ENCODE peak calls at places on chromosomes 3 and 15, in eight cellular contexts. One of them, this sample, is unnamed.
A peak's percentile ranks its signal among the peaks of the same experiment; 100 is the strongest.

GRCh38 chr3:128597900-128598299 is 52.7 kb downstream of the RPN1 start:
- DNase-seq in anterior cingulate cortex: no peak
- DNase-seq in DMS53: no peak
- DNase-seq in KG1: no peak
- DNase-seq in stimulated activated CD4-positive, alpha-beta T cell treated with anti-CD3 and anti-CD28 coated beads, Interleukin-1b, Interleukin-23, amount 100 ng/mL, for 24 hours: no peak
- DNase-seq in neural progenitor cell: no peak
- DNase-seq in RPMI8226: no peak
- DNase-seq in hypothalamus: no peak
- DNase-seq in this sample: no peak

GRCh38 chr3:122966045-122966444 is 61.5 kb downstream of the SEMA5B start:
- DNase-seq in anterior cingulate cortex: no peak
- DNase-seq in DMS53: no peak
- DNase-seq in KG1: no peak
- DNase-seq in stimulated activated CD4-positive, alpha-beta T cell treated with anti-CD3 and anti-CD28 coated beads, Interleukin-1b, Interleukin-23, amount 100 ng/mL, for 24 hours: no peak
- DNase-seq in neural progenitor cell: no peak
- DNase-seq in RPMI8226: no peak
- DNase-seq in hypothalamus: no peak
- DNase-seq in this sample: no peak

GRCh38 chr15:59237854-59238252 is 31.2 kb downstream of the LDHAL6B start:
- DNase-seq in anterior cingulate cortex: no peak
- DNase-seq in DMS53: no peak
- DNase-seq in KG1: no peak
- DNase-seq in stimulated activated CD4-positive, alpha-beta T cell treated with anti-CD3 and anti-CD28 coated beads, Interleukin-1b, Interleukin-23, amount 100 ng/mL, for 24 hours: no peak
- DNase-seq in neural progenitor cell: no peak
- DNase-seq in RPMI8226: no peak
- DNase-seq in hypothalamus: no peak
- DNase-seq in this sample: peak; percentile 48

GRCh38 chr15:85762039-85762755 is 32.5 kb downstream of the KLHL25 start:
- DNase-seq in anterior cingulate cortex: no peak
- DNase-seq in DMS53: no peak
- DNase-seq in KG1: no peak
- DNase-seq in stimulated activated CD4-positive, alpha-beta T cell treated with anti-CD3 and anti-CD28 coated beads, Interleukin-1b, Interleukin-23, amount 100 ng/mL, for 24 hours: no peak
- DNase-seq in neural progenitor cell: no peak
- DNase-seq in RPMI8226: no peak
- DNase-seq in hypothalamus: no peak
- DNase-seq in this sample: no peak

GRCh38 chr15:23642413-23643044 is 5.1 kb downstream of the MAGEL2 start:
- DNase-seq in anterior cingulate cortex: no peak
- DNase-seq in DMS53: peak; percentile 75
- DNase-seq in KG1: peak; percentile 6
- DNase-seq in stimulated activated CD4-positive, alpha-beta T cell treated with anti-CD3 and anti-CD28 coated beads, Interleukin-1b, Interleukin-23, amount 100 ng/mL, for 24 hours: peak; percentile 12
- DNase-seq in neural progenitor cell: peak; percentile 73
- DNase-seq in RPMI8226: peak; percentile 58
- DNase-seq in hypothalamus: no peak
- DNase-seq in this sample: peak; percentile 64

GRCh38 chr15:43796566-43796965 is 3.5 kb downstream of the SERINC4 start:
- DNase-seq in anterior cingulate cortex: no peak
- DNase-seq in DMS53: no peak
- DNase-seq in KG1: no peak
- DNase-seq in stimulated activated CD4-positive, alpha-beta T cell treated with anti-CD3 and anti-CD28 coated beads, Interleukin-1b, Interleukin-23, amount 100 ng/mL, for 24 hours: no peak
- DNase-seq in neural progenitor cell: no peak
- DNase-seq in RPMI8226: no peak
- DNase-seq in hypothalamus: no peak
- DNase-seq in this sample: no peak

GRCh38 chr3:13504161-13504831 is 24.2 kb downstream of the HDAC11 start:
- DNase-seq in anterior cingulate cortex: no peak
- DNase-seq in DMS53: no peak
- DNase-seq in KG1: no peak
- DNase-seq in stimulated activated CD4-positive, alpha-beta T cell treated with anti-CD3 and anti-CD28 coated beads, Interleukin-1b, Interleukin-23, amount 100 ng/mL, for 24 hours: no peak
- DNase-seq in neural progenitor cell: no peak
- DNase-seq in RPMI8226: no peak
- DNase-seq in hypothalamus: no peak
- DNase-seq in this sample: no peak

GRCh38 chr3:72185549-72186484 is 400.9 kb upstream of the PROK2 start:
- DNase-seq in anterior cingulate cortex: no peak
- DNase-seq in DMS53: no peak
- DNase-seq in KG1: no peak
- DNase-seq in stimulated activated CD4-positive, alpha-beta T cell treated with anti-CD3 and anti-CD28 coated beads, Interleukin-1b, Interleukin-23, amount 100 ng/mL, for 24 hours: no peak
- DNase-seq in neural progenitor cell: no peak
- DNase-seq in RPMI8226: no peak
- DNase-seq in hypothalamus: no peak
- DNase-seq in this sample: no peak

GRCh38 chr3:122074621-122075265 is 19.6 kb downstream of the CD86 start:
- DNase-seq in anterior cingulate cortex: no peak
- DNase-seq in DMS53: no peak
- DNase-seq in KG1: no peak
- DNase-seq in stimulated activated CD4-positive, alpha-beta T cell treated with anti-CD3 and anti-CD28 coated beads, Interleukin-1b, Interleukin-23, amount 100 ng/mL, for 24 hours: no peak
- DNase-seq in neural progenitor cell: no peak
- DNase-seq in RPMI8226: peak; percentile 42
- DNase-seq in hypothalamus: no peak
- DNase-seq in this sample: peak; percentile 66

GRCh38 chr3:13652728-13653127 is 103.8 kb downstream of the FBLN2 start:
- DNase-seq in anterior cingulate cortex: no peak
- DNase-seq in DMS53: no peak
- DNase-seq in KG1: no peak
- DNase-seq in stimulated activated CD4-positive, alpha-beta T cell treated with anti-CD3 and anti-CD28 coated beads, Interleukin-1b, Interleukin-23, amount 100 ng/mL, for 24 hours: no peak
- DNase-seq in neural progenitor cell: no peak
- DNase-seq in RPMI8226: no peak
- DNase-seq in hypothalamus: no peak
- DNase-seq in this sample: no peak

GRCh38 chr15:77633913-77634265 is 1.2 kb upstream of the LINGO1 start:
- DNase-seq in anterior cingulate cortex: no peak
- DNase-seq in DMS53: no peak
- DNase-seq in KG1: no peak
- DNase-seq in stimulated activated CD4-positive, alpha-beta T cell treated with anti-CD3 and anti-CD28 coated beads, Interleukin-1b, Interleukin-23, amount 100 ng/mL, for 24 hours: no peak
- DNase-seq in neural progenitor cell: peak; percentile 82
- DNase-seq in RPMI8226: no peak
- DNase-seq in hypothalamus: no peak
- DNase-seq in this sample: no peak

GRCh38 chr3:149628957-149629670 is 28.7 kb downstream of the WWTR1 start:
- DNase-seq in anterior cingulate cortex: no peak
- DNase-seq in DMS53: no peak
- DNase-seq in KG1: no peak
- DNase-seq in stimulated activated CD4-positive, alpha-beta T cell treated with anti-CD3 and anti-CD28 coated beads, Interleukin-1b, Interleukin-23, amount 100 ng/mL, for 24 hours: no peak
- DNase-seq in neural progenitor cell: no peak
- DNase-seq in RPMI8226: no peak
- DNase-seq in hypothalamus: no peak
- DNase-seq in this sample: no peak

GRCh38 chr3:194000712-194001111 is 135.2 kb upstream of the HES1 start:
- DNase-seq in anterior cingulate cortex: no peak
- DNase-seq in DMS53: no peak
- DNase-seq in KG1: no peak
- DNase-seq in stimulated activated CD4-positive, alpha-beta T cell treated with anti-CD3 and anti-CD28 coated beads, Interleukin-1b, Interleukin-23, amount 100 ng/mL, for 24 hours: no peak
- DNase-seq in neural progenitor cell: no peak
- DNase-seq in RPMI8226: no peak
- DNase-seq in hypothalamus: no peak
- DNase-seq in this sample: no peak

GRCh38 chr3:127566801-127567200 is 23.7 kb downstream of the TPRA1 start:
- DNase-seq in anterior cingulate cortex: no peak
- DNase-seq in DMS53: no peak
- DNase-seq in KG1: no peak
- DNase-seq in stimulated activated CD4-positive, alpha-beta T cell treated with anti-CD3 and anti-CD28 coated beads, Interleukin-1b, Interleukin-23, amount 100 ng/mL, for 24 hours: no peak
- DNase-seq in neural progenitor cell: peak; percentile 89
- DNase-seq in RPMI8226: no peak
- DNase-seq in hypothalamus: no peak
- DNase-seq in this sample: no peak

GRCh38 chr3:29186131-29186599 is 94.7 kb upstream of the RBMS3 start:
- DNase-seq in anterior cingulate cortex: no peak
- DNase-seq in DMS53: no peak
- DNase-seq in KG1: no peak
- DNase-seq in stimulated activated CD4-positive, alpha-beta T cell treated with anti-CD3 and anti-CD28 coated beads, Interleukin-1b, Interleukin-23, amount 100 ng/mL, for 24 hours: no peak
- DNase-seq in neural progenitor cell: no peak
- DNase-seq in RPMI8226: no peak
- DNase-seq in hypothalamus: no peak
- DNase-seq in this sample: no peak

GRCh38 chr3:25895443-25895842 is 105.6 kb downstream of the OXSM start:
- DNase-seq in anterior cingulate cortex: no peak
- DNase-seq in DMS53: no peak
- DNase-seq in KG1: no peak
- DNase-seq in stimulated activated CD4-positive, alpha-beta T cell treated with anti-CD3 and anti-CD28 coated beads, Interleukin-1b, Interleukin-23, amount 100 ng/mL, for 24 hours: no peak
- DNase-seq in neural progenitor cell: no peak
- DNase-seq in RPMI8226: no peak
- DNase-seq in hypothalamus: no peak
- DNase-seq in this sample: no peak

GRCh38 chr3:138509586-138509985 is 75.2 kb downstream of the ESYT3 start:
- DNase-seq in anterior cingulate cortex: no peak
- DNase-seq in DMS53: no peak
- DNase-seq in KG1: no peak
- DNase-seq in stimulated activated CD4-positive, alpha-beta T cell treated with anti-CD3 and anti-CD28 coated beads, Interleukin-1b, Interleukin-23, amount 100 ng/mL, for 24 hours: no peak
- DNase-seq in neural progenitor cell: no peak
- DNase-seq in RPMI8226: no peak
- DNase-seq in hypothalamus: no peak
- DNase-seq in this sample: no peak

GRCh38 chr3:113812854-113813253 is 25.7 kb upstream of the GRAMD1C start:
- DNase-seq in anterior cingulate cortex: no peak
- DNase-seq in DMS53: no peak
- DNase-seq in KG1: no peak
- DNase-seq in stimulated activated CD4-positive, alpha-beta T cell treated with anti-CD3 and anti-CD28 coated beads, Interleukin-1b, Interleukin-23, amount 100 ng/mL, for 24 hours: no peak
- DNase-seq in neural progenitor cell: no peak
- DNase-seq in RPMI8226: no peak
- DNase-seq in hypothalamus: no peak
- DNase-seq in this sample: no peak

GRCh38 chr15:66145242-66146182 is 108.0 kb downstream of the MEGF11 start:
- DNase-seq in anterior cingulate cortex: no peak
- DNase-seq in DMS53: peak; percentile 92
- DNase-seq in KG1: no peak
- DNase-seq in stimulated activated CD4-positive, alpha-beta T cell treated with anti-CD3 and anti-CD28 coated beads, Interleukin-1b, Interleukin-23, amount 100 ng/mL, for 24 hours: no peak
- DNase-seq in neural progenitor cell: no peak
- DNase-seq in RPMI8226: no peak
- DNase-seq in hypothalamus: no peak
- DNase-seq in this sample: no peak

GRCh38 chr15:25244731-25245585 is 193.9 kb downstream of the UBE3A start:
- DNase-seq in anterior cingulate cortex: no peak
- DNase-seq in DMS53: no peak
- DNase-seq in KG1: no peak
- DNase-seq in stimulated activated CD4-positive, alpha-beta T cell treated with anti-CD3 and anti-CD28 coated beads, Interleukin-1b, Interleukin-23, amount 100 ng/mL, for 24 hours: no peak
- DNase-seq in neural progenitor cell: no peak
- DNase-seq in RPMI8226: no peak
- DNase-seq in hypothalamus: no peak
- DNase-seq in this sample: no peak

GRCh38 chr3:42014443-42014945 is 52.6 kb upstream of the ULK4 start:
- DNase-seq in anterior cingulate cortex: no peak
- DNase-seq in DMS53: peak; percentile 15
- DNase-seq in KG1: peak; percentile 34
- DNase-seq in stimulated activated CD4-positive, alpha-beta T cell treated with anti-CD3 and anti-CD28 coated beads, Interleukin-1b, Interleukin-23, amount 100 ng/mL, for 24 hours: no peak
- DNase-seq in neural progenitor cell: peak; percentile 37
- DNase-seq in RPMI8226: peak; percentile 63
- DNase-seq in hypothalamus: no peak
- DNase-seq in this sample: peak; percentile 46

GRCh38 chr3:156509209-156510174 is 45.4 kb downstream of the SSR3 start:
- DNase-seq in anterior cingulate cortex: no peak
- DNase-seq in DMS53: peak; percentile 71
- DNase-seq in KG1: peak; percentile 16
- DNase-seq in stimulated activated CD4-positive, alpha-beta T cell treated with anti-CD3 and anti-CD28 coated beads, Interleukin-1b, Interleukin-23, amount 100 ng/mL, for 24 hours: no peak
- DNase-seq in neural progenitor cell: peak; percentile 61
- DNase-seq in RPMI8226: peak; percentile 75
- DNase-seq in hypothalamus: no peak
- DNase-seq in this sample: peak; percentile 84

GRCh38 chr15:45847645-45848044 is 212.8 kb downstream of the SQOR start:
- DNase-seq in anterior cingulate cortex: no peak
- DNase-seq in DMS53: no peak
- DNase-seq in KG1: no peak
- DNase-seq in stimulated activated CD4-positive, alpha-beta T cell treated with anti-CD3 and anti-CD28 coated beads, Interleukin-1b, Interleukin-23, amount 100 ng/mL, for 24 hours: no peak
- DNase-seq in neural progenitor cell: no peak
- DNase-seq in RPMI8226: no peak
- DNase-seq in hypothalamus: no peak
- DNase-seq in this sample: no peak

GRCh38 chr3:22231061-22231460 is 480.1 kb upstream of the ZNF385D start:
- DNase-seq in anterior cingulate cortex: no peak
- DNase-seq in DMS53: no peak
- DNase-seq in KG1: no peak
- DNase-seq in stimulated activated CD4-positive, alpha-beta T cell treated with anti-CD3 and anti-CD28 coated beads, Interleukin-1b, Interleukin-23, amount 100 ng/mL, for 24 hours: no peak
- DNase-seq in neural progenitor cell: no peak
- DNase-seq in RPMI8226: no peak
- DNase-seq in hypothalamus: no peak
- DNase-seq in this sample: no peak

GRCh38 chr3:108513961-108514360 is 3.6 kb upstream of the MYH15 start:
- DNase-seq in anterior cingulate cortex: no peak
- DNase-seq in DMS53: peak; percentile 88
- DNase-seq in KG1: no peak
- DNase-seq in stimulated activated CD4-positive, alpha-beta T cell treated with anti-CD3 and anti-CD28 coated beads, Interleukin-1b, Interleukin-23, amount 100 ng/mL, for 24 hours: no peak
- DNase-seq in neural progenitor cell: no peak
- DNase-seq in RPMI8226: no peak
- DNase-seq in hypothalamus: no peak
- DNase-seq in this sample: no peak

GRCh38 chr3:150303776-150304175 is 104.3 kb upstream of the TSC22D2 start:
- DNase-seq in anterior cingulate cortex: no peak
- DNase-seq in DMS53: peak; percentile 63
- DNase-seq in KG1: no peak
- DNase-seq in stimulated activated CD4-positive, alpha-beta T cell treated with anti-CD3 and anti-CD28 coated beads, Interleukin-1b, Interleukin-23, amount 100 ng/mL, for 24 hours: no peak
- DNase-seq in neural progenitor cell: peak; percentile 24
- DNase-seq in RPMI8226: peak; percentile 56
- DNase-seq in hypothalamus: no peak
- DNase-seq in this sample: peak; percentile 42

GRCh38 chr3:13884851-13885703 is 5.2 kb upstream of the WNT7A start:
- DNase-seq in anterior cingulate cortex: no peak
- DNase-seq in DMS53: peak; percentile 59
- DNase-seq in KG1: no peak
- DNase-seq in stimulated activated CD4-positive, alpha-beta T cell treated with anti-CD3 and anti-CD28 coated beads, Interleukin-1b, Interleukin-23, amount 100 ng/mL, for 24 hours: no peak
- DNase-seq in neural progenitor cell: peak; percentile 70
- DNase-seq in RPMI8226: peak; percentile 81
- DNase-seq in hypothalamus: no peak
- DNase-seq in this sample: peak; percentile 67

GRCh38 chr3:64163019-64163754 is 62.1 kb downstream of the PRICKLE2 start:
- DNase-seq in anterior cingulate cortex: peak; percentile 4
- DNase-seq in DMS53: no peak
- DNase-seq in KG1: no peak
- DNase-seq in stimulated activated CD4-positive, alpha-beta T cell treated with anti-CD3 and anti-CD28 coated beads, Interleukin-1b, Interleukin-23, amount 100 ng/mL, for 24 hours: no peak
- DNase-seq in neural progenitor cell: no peak
- DNase-seq in RPMI8226: no peak
- DNase-seq in hypothalamus: no peak
- DNase-seq in this sample: no peak

GRCh38 chr3:179079537-179079936 is 7.9 kb upstream of the ZMAT3 start:
- DNase-seq in anterior cingulate cortex: no peak
- DNase-seq in DMS53: no peak
- DNase-seq in KG1: no peak
- DNase-seq in stimulated activated CD4-positive, alpha-beta T cell treated with anti-CD3 and anti-CD28 coated beads, Interleukin-1b, Interleukin-23, amount 100 ng/mL, for 24 hours: no peak
- DNase-seq in neural progenitor cell: no peak
- DNase-seq in RPMI8226: no peak
- DNase-seq in hypothalamus: no peak
- DNase-seq in this sample: no peak

GRCh38 chr15:25180606-25181289 is 226.0 kb downstream of the SNRPN start:
- DNase-seq in anterior cingulate cortex: no peak
- DNase-seq in DMS53: no peak
- DNase-seq in KG1: no peak
- DNase-seq in stimulated activated CD4-positive, alpha-beta T cell treated with anti-CD3 and anti-CD28 coated beads, Interleukin-1b, Interleukin-23, amount 100 ng/mL, for 24 hours: no peak
- DNase-seq in neural progenitor cell: no peak
- DNase-seq in RPMI8226: no peak
- DNase-seq in hypothalamus: no peak
- DNase-seq in this sample: no peak

GRCh38 chr3:176521531-176522175 is 675.6 kb downstream of the TBL1XR1 start:
- DNase-seq in anterior cingulate cortex: no peak
- DNase-seq in DMS53: no peak
- DNase-seq in KG1: no peak
- DNase-seq in stimulated activated CD4-positive, alpha-beta T cell treated with anti-CD3 and anti-CD28 coated beads, Interleukin-1b, Interleukin-23, amount 100 ng/mL, for 24 hours: no peak
- DNase-seq in neural progenitor cell: no peak
- DNase-seq in RPMI8226: no peak
- DNase-seq in hypothalamus: no peak
- DNase-seq in this sample: no peak

This sample was measured in MM.1S.